ENCODE peak calls at places on chromosomes 4 and X, in four cellular contexts. D, V, Q and T are unnamed samples.

GRCh38 chr4:147733614-147734344 is 1.9 kb downstream of the ARHGAP10 start:
- DNase-seq in D (no peak), Q (no peak), V (peak), T (no peak)

GRCh38 chr4:8353158-8353495 is 83.6 kb downstream of the HTRA3 start:
- DNase-seq in D (no peak), Q (no peak), V (no peak), T (no peak)

GRCh38 chrX:22194207-22194606 is 78.5 kb upstream of the CBLL2 start:
- DNase-seq in D (no peak), V (no peak), Q (no peak), T (no peak)

GRCh38 chr4:680931-681645 is 6.7 kb downstream of the MYL5 start:
- DNase-seq in Q (peak), D (no peak), V (no peak), T (no peak)

GRCh38 chr4:31235961-31236360 is 515.8 kb downstream of the PCDH7 start:
- DNase-seq in V (no peak), Q (no peak), D (no peak), T (no peak)

GRCh38 chr4:129179276-129179675 is 83.3 kb downstream of the C4orf33 start:
- DNase-seq in Q (no peak), V (no peak), D (no peak), T (no peak)

GRCh38 chr4:169124661-169125060 is 114.6 kb upstream of the CBR4 start:
- DNase-seq in V (no peak), D (no peak), Q (no peak), T (no peak)

GRCh38 chr4:121034010-121034409 is 38.3 kb downstream of the NDNF start:
- DNase-seq in Q (peak), D (no peak), V (no peak), T (no peak)

GRCh38 chr4:105624530-105624929 is 72.1 kb downstream of the ARHGEF38 start:
- DNase-seq in D (no peak), V (no peak), Q (peak), T (no peak)

GRCh38 chr4:186266699-186267467 is 894 bp downstream of the F11 start:
- DNase-seq in Q (no peak), V (no peak), D (no peak), T (peak)

GRCh38 chr4:128345650-128346049 is 58.0 kb upstream of the PGRMC2 start:
- DNase-seq in V (no peak), Q (no peak), D (no peak), T (no peak)

GRCh38 chrX:39693298-39693697 is 404.5 kb downstream of the BCOR start:
- DNase-seq in Q (no peak), D (no peak), V (no peak), T (no peak)

GRCh38 chr4:110636677-110637407 is 14.0 kb upstream of the PITX2 start:
- DNase-seq in V (peak), Q (peak), D (no peak), T (peak)

GRCh38 chrX:65196758-65197371 is 220.6 kb upstream of the ZC4H2 start:
- DNase-seq in D (no peak), V (no peak), Q (peak), T (peak)

GRCh38 chr4:71259911-71260331 is 78.9 kb upstream of the SLC4A4 start:
- DNase-seq in V (no peak), D (no peak), Q (no peak), T (no peak)

GRCh38 chr4:141090473-141090872 is 42.8 kb downstream of the RNF150 start:
- DNase-seq in V (no peak), D (no peak), Q (no peak), T (no peak)

GRCh38 chr4:159308571-159309340 is 205.9 kb downstream of the RAPGEF2 start:
- DNase-seq in V (no peak), D (no peak), Q (peak), T (peak)

GRCh38 chr4:143728171-143728570 is 27.7 kb upstream of the FREM3 start:
- DNase-seq in D (no peak), V (no peak), Q (no peak), T (no peak)

GRCh38 chr4:150039790-150040189 is 38.5 kb upstream of the DCLK2 start:
- DNase-seq in V (no peak), Q (no peak), D (no peak), T (no peak)

GRCh38 chr4:2796261-2797187 is 3.6 kb downstream of the SH3BP2 start:
- DNase-seq in Q (peak), V (no peak), D (no peak), T (no peak)

GRCh38 chr4:186067757-186068385 is 1.1 kb upstream of the TLR3 start:
- DNase-seq in V (no peak), D (peak), Q (peak), T (no peak)

GRCh38 chrX:39753296-39753996 is 344.3 kb downstream of the BCOR start:
- DNase-seq in D (no peak), Q (peak), V (no peak), T (no peak)

GRCh38 chr4:128862608-128863313 is 53.3 kb downstream of the JADE1 start:
- DNase-seq in D (no peak), Q (no peak), V (no peak), T (no peak)

GRCh38 chrX:19924285-19924684 is 36.9 kb upstream of the SH3KBP1 start:
- DNase-seq in Q (peak), V (no peak), D (no peak), T (no peak)

GRCh38 chr4:165301833-165302232 is 25.6 kb upstream of the MSMO1 start:
- DNase-seq in V (no peak), D (no peak), Q (peak), T (no peak)

GRCh38 chrX:72526534-72527508 is 45.8 kb downstream of the HDAC8 start:
- DNase-seq in D (no peak), V (no peak), Q (peak), T (no peak)

GRCh38 chrX:27987862-27988646 is 6.8 kb upstream of the DCAF8L1 start:
- DNase-seq in Q (no peak), D (no peak), V (no peak), T (no peak)